ENCODE peak calls at places on chromosomes 1 and 21, in ten cellular contexts. U is thoracic aorta, H is mucosa of gallbladder, G is sigmoid colon, S is GM12865, K is brain microvascular endothelial cell, Y is fibroblast of the aortic adventitia, J is upper lobe of left lung, I is IMR-90, R is anterior cingulate cortex. E is an unnamed sample.

GRCh38 chr1:21289700-21290545 is at the start of gene ECE1:
- DNase-seq in Y (no peak), H (no peak), S (peak), U (no peak), G (no peak), J (peak), I (no peak), R (no peak), K (no peak), E (peak)

GRCh38 chr1:7941437-7941793 is 776 bp upstream of the TNFRSF9 start:
- DNase-seq in S (no peak), R (no peak), I (peak), U (no peak), Y (no peak), G (no peak), K (peak), H (no peak), J (no peak), E (no peak)

GRCh38 chr1:228793032-228793431 is 57.8 kb downstream of the RHOU start:
- DNase-seq in K (no peak), Y (no peak), G (no peak), S (no peak), J (no peak), U (no peak), H (no peak), R (no peak), I (no peak), E (no peak)

GRCh38 chr1:222644649-222645005 is 26.7 kb downstream of the MIA3 start:
- DNase-seq in R (no peak), J (no peak), K (no peak), H (no peak), Y (peak), G (no peak), S (no peak), I (no peak), U (no peak), E (peak)

GRCh38 chr21:44956356-44957046 is 16.7 kb downstream of the SLX9 start:
- DNase-seq in I (no peak), R (no peak), Y (no peak), U (no peak), H (no peak), G (no peak), K (no peak), J (no peak), S (no peak), E (no peak)

GRCh38 chr1:51622455-51622913 is 5.6 kb downstream of the OSBPL9 start:
- DNase-seq in G (peak), R (no peak), U (peak), S (peak), H (peak), J (no peak), K (peak), Y (peak), I (peak), E (peak)

GRCh38 chr1:224052767-224053166 is 61.1 kb upstream of the FBXO28 start:
- DNase-seq in K (peak), S (no peak), J (no peak), H (no peak), U (no peak), G (no peak), I (peak), Y (peak), R (no peak), E (no peak)

GRCh38 chr1:61873581-61873980 is 131.3 kb downstream of the PATJ start:
- DNase-seq in U (no peak), H (no peak), Y (no peak), I (no peak), R (no peak), G (no peak), K (no peak), S (no peak), J (no peak), E (no peak)

GRCh38 chr1:241336335-241336734 is 20.7 kb downstream of the RGS7 start:
- DNase-seq in J (no peak), H (no peak), G (no peak), U (no peak), R (no peak), I (peak), S (no peak), Y (no peak), K (peak), E (peak)